ENCODE peak calls at places on chromosomes 5 and 9, in six cellular contexts. One of them, this sample, is unnamed.

GRCh38 chr5:23840083-23840482 is 332.7 kb downstream of the PRDM9 start:
- DNase-seq in Kasumi-1: peak
- DNase-seq in brain microvascular endothelial cell: no peak
- DNase-seq in HFF-Myc: no peak
- DNase-seq in CD8-positive, alpha-beta memory T cell: no peak
- DNase-seq in NCI-H1092: no peak
- DNase-seq in this sample: no peak

GRCh38 chr5:143594913-143595818 is 191.7 kb upstream of the NR3C1 start:
- DNase-seq in Kasumi-1: no peak
- DNase-seq in CD8-positive, alpha-beta memory T cell: no peak
- DNase-seq in HFF-Myc: no peak
- DNase-seq in NCI-H1092: no peak
- DNase-seq in brain microvascular endothelial cell: no peak
- DNase-seq in this sample: no peak

GRCh38 chr5:178671745-178672144 is 44.9 kb upstream of the CLK4 start:
- DNase-seq in CD8-positive, alpha-beta memory T cell: no peak
- DNase-seq in brain microvascular endothelial cell: no peak
- DNase-seq in NCI-H1092: no peak
- DNase-seq in HFF-Myc: no peak
- DNase-seq in Kasumi-1: no peak
- DNase-seq in this sample: no peak

GRCh38 chr9:124218438-124219289 is 39.1 kb upstream of the NEK6 start:
- DNase-seq in HFF-Myc: no peak
- DNase-seq in brain microvascular endothelial cell: peak
- DNase-seq in Kasumi-1: peak
- DNase-seq in NCI-H1092: no peak
- DNase-seq in CD8-positive, alpha-beta memory T cell: no peak
- DNase-seq in this sample: no peak

GRCh38 chr5:61394793-61395192 is 62.7 kb downstream of the ZSWIM6 start:
- DNase-seq in CD8-positive, alpha-beta memory T cell: no peak
- DNase-seq in NCI-H1092: no peak
- DNase-seq in brain microvascular endothelial cell: no peak
- DNase-seq in HFF-Myc: no peak
- DNase-seq in Kasumi-1: no peak
- DNase-seq in this sample: no peak

GRCh38 chr5:113321266-113321665 is 113.5 kb downstream of the TSSK1B start:
- DNase-seq in brain microvascular endothelial cell: no peak
- DNase-seq in Kasumi-1: no peak
- DNase-seq in CD8-positive, alpha-beta memory T cell: no peak
- DNase-seq in HFF-Myc: no peak
- DNase-seq in NCI-H1092: no peak
- DNase-seq in this sample: no peak

GRCh38 chr5:114416254-114416653 is 54.4 kb downstream of the KCNN2 start:
- DNase-seq in CD8-positive, alpha-beta memory T cell: no peak
- DNase-seq in NCI-H1092: no peak
- DNase-seq in brain microvascular endothelial cell: no peak
- DNase-seq in Kasumi-1: no peak
- DNase-seq in HFF-Myc: no peak
- DNase-seq in this sample: no peak

GRCh38 chr5:159469496-159470370 is 139.4 kb upstream of the IL12B start:
- DNase-seq in NCI-H1092: no peak
- DNase-seq in brain microvascular endothelial cell: no peak
- DNase-seq in CD8-positive, alpha-beta memory T cell: peak
- DNase-seq in Kasumi-1: no peak
- DNase-seq in HFF-Myc: no peak
- DNase-seq in this sample: peak

GRCh38 chr5:18811616-18812015 is 1176.4 kb downstream of the CDH18 start:
- DNase-seq in Kasumi-1: no peak
- DNase-seq in HFF-Myc: no peak
- DNase-seq in CD8-positive, alpha-beta memory T cell: no peak
- DNase-seq in brain microvascular endothelial cell: no peak
- DNase-seq in NCI-H1092: no peak
- DNase-seq in this sample: no peak

GRCh38 chr5:141965071-141965470 is 3.8 kb upstream of the RNF14 start:
- DNase-seq in CD8-positive, alpha-beta memory T cell: no peak
- DNase-seq in HFF-Myc: no peak
- DNase-seq in NCI-H1092: no peak
- DNase-seq in Kasumi-1: no peak
- DNase-seq in brain microvascular endothelial cell: no peak
- DNase-seq in this sample: no peak

GRCh38 chr5:175610381-175610780 is 47.5 kb upstream of the HRH2 start:
- DNase-seq in Kasumi-1: no peak
- DNase-seq in HFF-Myc: no peak
- DNase-seq in CD8-positive, alpha-beta memory T cell: no peak
- DNase-seq in NCI-H1092: no peak
- DNase-seq in brain microvascular endothelial cell: no peak
- DNase-seq in this sample: no peak

GRCh38 chr5:127941646-127942045 is 141.9 kb upstream of the SLC12A2 start:
- DNase-seq in CD8-positive, alpha-beta memory T cell: no peak
- DNase-seq in NCI-H1092: no peak
- DNase-seq in brain microvascular endothelial cell: peak
- DNase-seq in Kasumi-1: no peak
- DNase-seq in HFF-Myc: no peak
- DNase-seq in this sample: no peak

GRCh38 chr9:32384364-32385134 is at the start of gene ACO1:
- DNase-seq in CD8-positive, alpha-beta memory T cell: peak
- DNase-seq in NCI-H1092: peak
- DNase-seq in HFF-Myc: no peak
- DNase-seq in Kasumi-1: peak
- DNase-seq in brain microvascular endothelial cell: peak
- DNase-seq in this sample: peak

GRCh38 chr9:37565661-37566618 is 10.2 kb downstream of the FBXO10 start:
- DNase-seq in brain microvascular endothelial cell: no peak
- DNase-seq in Kasumi-1: no peak
- DNase-seq in HFF-Myc: no peak
- DNase-seq in NCI-H1092: no peak
- DNase-seq in CD8-positive, alpha-beta memory T cell: no peak
- DNase-seq in this sample: no peak

GRCh38 chr9:117116084-117116483 is 298.8 kb downstream of the ASTN2 start:
- DNase-seq in Kasumi-1: no peak
- DNase-seq in CD8-positive, alpha-beta memory T cell: no peak
- DNase-seq in NCI-H1092: no peak
- DNase-seq in HFF-Myc: no peak
- DNase-seq in brain microvascular endothelial cell: no peak
- DNase-seq in this sample: no peak

GRCh38 chr5:106269252-106269843 is 1401.4 kb downstream of the EFNA5 start:
- DNase-seq in HFF-Myc: peak
- DNase-seq in CD8-positive, alpha-beta memory T cell: no peak
- DNase-seq in brain microvascular endothelial cell: peak
- DNase-seq in NCI-H1092: no peak
- DNase-seq in Kasumi-1: peak
- DNase-seq in this sample: no peak

GRCh38 chr5:81482595-81482994 is 88.7 kb upstream of the ACOT12 start:
- DNase-seq in CD8-positive, alpha-beta memory T cell: no peak
- DNase-seq in Kasumi-1: no peak
- DNase-seq in HFF-Myc: no peak
- DNase-seq in NCI-H1092: no peak
- DNase-seq in brain microvascular endothelial cell: peak
- DNase-seq in this sample: no peak

GRCh38 chr5:132215329-132215728 is 12.3 kb downstream of the P4HA2 start:
- DNase-seq in NCI-H1092: no peak
- DNase-seq in Kasumi-1: no peak
- DNase-seq in brain microvascular endothelial cell: peak
- DNase-seq in HFF-Myc: peak
- DNase-seq in CD8-positive, alpha-beta memory T cell: no peak
- DNase-seq in this sample: no peak

GRCh38 chr9:4666042-4666699 is at the start of gene SPATA6L:
- DNase-seq in CD8-positive, alpha-beta memory T cell: peak
- DNase-seq in Kasumi-1: peak
- DNase-seq in NCI-H1092: peak
- DNase-seq in brain microvascular endothelial cell: no peak
- DNase-seq in HFF-Myc: no peak
- DNase-seq in this sample: peak

GRCh38 chr5:67543704-67544103 is 347.1 kb upstream of the CD180 start:
- DNase-seq in CD8-positive, alpha-beta memory T cell: no peak
- DNase-seq in NCI-H1092: no peak
- DNase-seq in Kasumi-1: no peak
- DNase-seq in HFF-Myc: peak
- DNase-seq in brain microvascular endothelial cell: no peak
- DNase-seq in this sample: no peak

GRCh38 chr5:78647411-78647818 is 1.2 kb downstream of the LHFPL2 start:
- DNase-seq in brain microvascular endothelial cell: peak
- DNase-seq in Kasumi-1: peak
- DNase-seq in HFF-Myc: no peak
- DNase-seq in CD8-positive, alpha-beta memory T cell: no peak
- DNase-seq in NCI-H1092: no peak
- DNase-seq in this sample: no peak

GRCh38 chr5:38595149-38595725 is 38.8 kb upstream of the LIFR start:
- DNase-seq in NCI-H1092: no peak
- DNase-seq in HFF-Myc: peak
- DNase-seq in CD8-positive, alpha-beta memory T cell: no peak
- DNase-seq in brain microvascular endothelial cell: peak
- DNase-seq in Kasumi-1: no peak
- DNase-seq in this sample: no peak

GRCh38 chr5:165630211-165630866 is 2124.9 kb downstream of the MAT2B start:
- DNase-seq in HFF-Myc: no peak
- DNase-seq in NCI-H1092: peak
- DNase-seq in CD8-positive, alpha-beta memory T cell: no peak
- DNase-seq in brain microvascular endothelial cell: peak
- DNase-seq in Kasumi-1: peak
- DNase-seq in this sample: no peak